ENCODE peak calls at places on chromosome 6, in ten cellular contexts. A is spleen, T is H1, H is IMR-90, Q is HepG2, E is body of pancreas, J is right lobe of liver, R is uterus, U is transverse colon, L is Peyer's patch. W is an unnamed sample. For H3K27me3, the result is how much of the 10 kb centered on the place peaks cover.

GRCh38 chr6:84791233-84791632 is 26.8 kb upstream of the TBX18 start:
- DNase-seq in L (no peak), J (no peak), T (no peak), H (no peak), U (no peak), E (no peak), R (no peak), A (no peak), Q (no peak), W (no peak)

GRCh38 chr6:35469711-35470662 is 1.8 kb downstream of the RPL10A start:
- DNase-seq in H (no peak), R (peak), E (peak), Q (peak), T (no peak), U (peak), L (no peak), J (no peak), A (no peak), W (no peak)

GRCh38 chr6:112923940-112924587 is 576.9 kb downstream of the RFPL4B start:
- DNase-seq in H (no peak), R (no peak), Q (no peak), T (no peak), L (no peak), E (no peak), A (no peak), J (no peak), U (no peak), W (no peak)

GRCh38 chr6:110738899-110739365 is 76.3 kb downstream of the CDK19 start:
- DNase-seq in H (no peak), J (peak), L (no peak), A (no peak), Q (peak), R (no peak), E (no peak), U (no peak), T (no peak), W (no peak)

GRCh38 chr6:142613981-142614380 is 312.2 kb downstream of the ADGRG6 start:
- DNase-seq in E (no peak), R (no peak), U (no peak), Q (no peak), T (no peak), A (no peak), L (no peak), H (peak), J (no peak), W (no peak)

GRCh38 chr6:44045672-44046015 is 81.6 kb downstream of the MRPL14 start:
- DNase-seq in R (no peak), A (no peak), L (no peak), T (no peak), J (peak), U (no peak), E (no peak), H (no peak), Q (no peak), W (peak)

GRCh38 chr6:135251964-135252429 is 70.9 kb downstream of the MYB start:
- DNase-seq in U (peak), E (no peak), Q (peak), T (no peak), A (no peak), H (peak), J (no peak), R (no peak), L (no peak), W (no peak)

GRCh38 chr6:106372838-106373501 is 12.5 kb downstream of the CRYBG1 start:
- DNase-seq in L (no peak), R (no peak), E (no peak), A (no peak), T (no peak), U (no peak), Q (no peak), J (no peak), H (no peak), W (no peak)

GRCh38 chr6:80316655-80317332 is 210.3 kb downstream of the BCKDHB start:
- DNase-seq in H (no peak), U (no peak), A (no peak), L (no peak), R (no peak), E (no peak), T (no peak), J (no peak), Q (no peak), W (no peak)

GRCh38 chr6:28208180-28208659 is 16.9 kb upstream of the ZSCAN9 start:
- DNase-seq in H (no peak), U (no peak), Q (no peak), A (no peak), E (no peak), R (no peak), T (peak), L (no peak), J (no peak), W (no peak)

GRCh38 chr6:140641412-140641811 is 1267.0 kb upstream of the CITED2 start:
- DNase-seq in U (no peak), Q (no peak), T (no peak), H (no peak), E (no peak), J (no peak), R (no peak), L (no peak), A (no peak), W (no peak)

GRCh38 chr6:1604347-1604990 is 5.2 kb upstream of the FOXC1 start:
- DNase-seq in L (peak), T (peak), J (no peak), A (peak), E (peak), U (peak), Q (peak), R (no peak), H (peak), W (peak)

GRCh38 chr6:170006524-170007467 is 255.4 kb downstream of the ERMARD start:
- DNase-seq in J (no peak), T (peak), H (no peak), Q (no peak), A (peak), E (no peak), L (no peak), R (no peak), U (no peak), W (peak)

GRCh38 chr6:13163161-13163944 is 165.0 kb downstream of the TBC1D7 start:
- DNase-seq in R (no peak), T (no peak), L (no peak), U (no peak), A (no peak), H (no peak), J (no peak), E (no peak), Q (no peak), W (no peak)

GRCh38 chr6:111625099-111625416 is 19.4 kb upstream of the TRAF3IP2 start:
- DNase-seq in R (peak), U (no peak), Q (no peak), E (no peak), J (no peak), H (no peak), L (no peak), A (no peak), T (no peak), W (no peak)

GRCh38 chr6:158061709-158062461 is 80.2 kb downstream of the SYNJ2 start:
- DNase-seq in L (no peak), Q (no peak), R (no peak), E (no peak), J (no peak), U (no peak), A (peak), H (no peak), T (no peak), W (no peak)

GRCh38 chr6:1984346-1984994 is 260.9 kb downstream of the GMDS start:
- DNase-seq in H (no peak), J (no peak), Q (no peak), U (no peak), E (no peak), L (no peak), T (no peak), R (no peak), A (no peak), W (no peak)

GRCh38 chr6:63573140-63573898 is 1.0 kb downstream of the LOC128125822 start:
- DNase-seq in Q (peak), R (peak), A (peak), L (peak), U (peak), E (peak), T (peak), J (peak), H (peak), W (peak)

GRCh38 chr6:63571382-63571882 is 848 bp upstream of the LOC128125822 start:
- DNase-seq in R (no peak), T (no peak), A (no peak), H (no peak), U (no peak), J (no peak), Q (no peak), L (no peak), E (no peak), W (no peak)

GRCh38 chr6:63573899-63574553 is 1.7 kb downstream of the LOC128125822 start:
- DNase-seq in Q (peak), T (no peak), H (peak), E (peak), U (peak), J (no peak), R (peak), A (no peak), L (no peak), W (no peak)

GRCh38 chr6:63571883-63572732 is at the start of the genes LOC128125822 and PTP4A1:
- DNase-seq in L (peak), U (peak), R (peak), Q (peak), A (peak), H (peak), T (peak), J (peak), E (peak), W (peak)

GRCh38 chr6:63572733-63573139 is 456 bp downstream of the LOC128125822 start:
- DNase-seq in L (no peak), R (no peak), A (no peak), E (no peak), J (no peak), H (no peak), T (peak), Q (no peak), U (no peak), W (no peak)
- TF ChIP-seq POLR2A in L (no peak), R (no peak), A (no peak), E (no peak), J (no peak), H (no peak), T (no peak), Q (peak), U (no peak), W (no peak)

GRCh38 chr6:54515013-54515412 is 206.8 kb downstream of the TINAG start:
- DNase-seq in A (no peak), Q (no peak), T (no peak), R (no peak), H (peak), U (no peak), L (no peak), J (no peak), E (no peak), W (no peak)
- TF ChIP-seq CTCF in A (no peak), Q (no peak), T (no peak), R (no peak), H (no peak), U (no peak), L (no peak), J (no peak), E (no peak), W (no peak)

GRCh38 chr6:16305246-16305725 is 66.9 kb downstream of the GMPR start:
- DNase-seq in U (peak), J (no peak), L (no peak), R (no peak), H (no peak), A (no peak), E (no peak), T (no peak), Q (peak), W (no peak)
- H3K27me3 ChIP-seq in U (under half), J (under half), L (under half), R (under half), H (under half), A (under half), E (under half), T (under half), Q (under half), W (under half)

GRCh38 chr6:11232968-11233626 is 629 bp upstream of the NEDD9 start:
- DNase-seq in Q (peak), E (peak), H (peak), J (no peak), R (no peak), L (no peak), T (peak), A (no peak), U (peak), W (no peak)

GRCh38 chr6:11231108-11231463 is 1.4 kb downstream of the NEDD9 start:
- DNase-seq in A (no peak), R (no peak), E (no peak), J (no peak), U (no peak), T (no peak), H (no peak), L (no peak), Q (no peak), W (no peak)

GRCh38 chr6:11233936-11234573 is 1.6 kb upstream of the NEDD9 start:
- DNase-seq in U (no peak), T (no peak), J (no peak), E (no peak), R (no peak), A (no peak), L (no peak), H (no peak), Q (no peak), W (no peak)

GRCh38 chr6:11231564-11232176 is 798 bp downstream of the NEDD9 start:
- DNase-seq in E (no peak), U (no peak), H (no peak), J (no peak), L (no peak), R (no peak), Q (no peak), T (no peak), A (no peak), W (no peak)

DNA sequence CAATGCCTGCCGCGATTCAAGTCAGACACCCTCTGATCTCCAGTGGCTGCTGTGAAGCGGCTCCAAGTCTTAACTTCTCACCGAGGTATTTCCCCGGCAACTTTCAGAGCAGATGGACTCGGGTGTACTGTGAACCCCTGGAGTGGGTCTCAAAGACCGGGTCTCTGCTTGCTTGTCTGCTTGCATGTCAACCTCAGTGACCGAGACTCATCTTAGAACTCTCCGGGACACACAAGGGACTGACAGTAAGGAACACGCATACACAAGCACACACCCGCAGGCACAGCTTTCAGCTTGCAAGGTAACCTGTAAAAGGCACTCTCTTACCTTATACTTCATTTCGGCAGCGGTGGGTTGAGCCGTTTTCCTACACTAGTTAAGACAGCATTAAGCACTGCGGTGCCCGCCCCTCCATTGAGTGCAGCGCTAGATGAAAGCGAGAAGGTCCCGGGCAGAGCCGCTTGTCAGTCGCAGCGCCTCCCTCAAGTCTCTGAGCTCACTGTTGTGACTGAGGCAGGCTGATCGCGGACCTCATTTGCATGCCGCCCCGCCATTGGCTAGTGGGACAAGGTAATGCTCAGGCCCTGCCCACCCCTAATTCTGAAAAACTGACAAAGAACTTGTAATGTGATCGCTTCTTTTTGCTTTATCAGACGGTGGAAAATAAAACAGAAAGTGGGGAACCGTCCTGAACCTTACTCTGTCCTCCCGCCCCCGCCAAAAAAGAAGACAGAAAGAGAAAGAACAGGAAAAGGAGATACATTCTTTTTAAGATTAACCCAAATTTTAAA is at the start of gene NEDD9:
- DNase-seq in R (peak), E (peak), H (peak), A (peak), Q (peak), U (peak), L (peak), T (peak), J (peak), W (peak)
- TF ChIP-seq POLR2A in R (peak), E (peak), H (peak), A (peak), Q (peak), U (peak), L (peak), T (peak), J (peak), W (peak)

GRCh38 chr6:29839917-29840316 is 12.3 kb downstream of the HLA-G start:
- DNase-seq in E (no peak), R (no peak), U (no peak), L (no peak), H (no peak), T (no peak), Q (no peak), J (no peak), A (no peak), W (no peak)

GRCh38 chr6:29829766-29830165 is 2.1 kb downstream of the HLA-G start:
- DNase-seq in Q (no peak), A (no peak), L (no peak), T (no peak), J (no peak), H (no peak), E (no peak), R (no peak), U (no peak), W (no peak)

GRCh38 chr6:29830409-29830808 is 2.8 kb downstream of the HLA-G start:
- DNase-seq in U (no peak), T (no peak), H (no peak), J (no peak), R (no peak), A (no peak), Q (no peak), E (no peak), L (no peak), W (no peak)

GRCh38 chr6:29831776-29832175 is 4.2 kb downstream of the HLA-G start:
- DNase-seq in Q (no peak), R (no peak), H (no peak), J (no peak), L (no peak), T (no peak), E (no peak), U (no peak), A (no peak), W (no peak)

GRCh38 chr6:29834564-29835436 is 7.2 kb downstream of the HLA-G start:
- DNase-seq in A (no peak), U (peak), E (peak), H (no peak), R (no peak), Q (no peak), J (no peak), T (peak), L (peak), W (no peak)
- TF ChIP-seq CTCF in A (peak), U (peak), E (peak), H (peak), R (peak), Q (peak), J (peak), T (peak), L (peak), W (peak)

DNA sequence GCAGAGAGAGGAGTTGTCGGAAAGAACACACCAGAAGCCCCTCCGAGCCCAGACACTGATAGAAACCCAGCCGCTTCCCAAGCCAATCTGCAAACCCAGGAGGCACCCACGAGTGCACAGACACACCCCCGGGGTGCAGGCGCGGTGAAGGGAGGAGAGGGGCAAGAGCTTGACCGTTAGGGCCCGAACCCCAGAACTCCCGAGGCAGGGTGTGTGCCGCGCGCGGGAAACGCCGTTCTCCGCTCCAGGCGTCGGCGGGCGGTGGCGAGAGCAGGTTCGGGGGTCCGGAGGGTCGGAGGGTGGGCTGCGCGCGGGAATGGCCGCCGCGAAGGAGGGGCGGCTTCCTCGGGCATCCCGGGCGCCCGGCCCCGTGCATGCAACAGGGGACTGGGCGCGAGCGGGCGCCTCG is 549 bp downstream of the ELOVL2 start:
- DNase-seq in Q (no peak), U (no peak), T (peak), J (peak), E (no peak), H (no peak), A (peak), R (no peak), L (no peak), W (no peak)
- H3K27me3 ChIP-seq in Q (under half), U (half or more), T (under half), J (under half), E (under half), H (under half), A (under half), R (under half), L (under half), W (half or more)

GRCh38 chr6:139133272-139133671 is 1.6 kb upstream of the HECA start:
- DNase-seq in J (no peak), R (peak), L (no peak), A (peak), E (peak), U (peak), H (no peak), Q (peak), T (no peak), W (no peak)

GRCh38 chr6:139133733-139134360 is 1.0 kb upstream of the HECA start:
- DNase-seq in H (no peak), T (no peak), Q (no peak), A (no peak), E (no peak), L (no peak), U (no peak), J (no peak), R (no peak), W (no peak)

GRCh38 chr6:139135578-139136545 is 982 bp downstream of the HECA start:
- DNase-seq in U (peak), T (peak), J (peak), Q (no peak), H (peak), E (peak), A (peak), R (peak), L (peak), W (peak)

GRCh38 chr6:139137716-139138115 is 2.8 kb downstream of the HECA start:
- DNase-seq in L (no peak), E (no peak), U (no peak), A (no peak), H (no peak), Q (no peak), T (no peak), R (no peak), J (no peak), W (no peak)

GRCh38 chr6:139134817-139135577 is at the start of gene HECA:
- DNase-seq in Q (peak), U (peak), A (peak), L (peak), R (peak), E (peak), T (peak), H (peak), J (peak), W (peak)
- TF ChIP-seq POLR2A in Q (no peak), U (peak), A (peak), L (peak), R (peak), E (peak), T (peak), H (peak), J (peak), W (no peak)

GRCh38 chr6:150685860-150686259 is 86.2 kb downstream of the PLEKHG1 start:
- DNase-seq in Q (peak), L (no peak), U (peak), A (peak), R (peak), H (peak), J (no peak), T (peak), E (no peak), W (no peak)
- TF ChIP-seq CTCF in Q (peak), L (peak), U (peak), A (peak), R (no peak), H (peak), J (peak), T (peak), E (no peak), W (no peak)

DNA sequence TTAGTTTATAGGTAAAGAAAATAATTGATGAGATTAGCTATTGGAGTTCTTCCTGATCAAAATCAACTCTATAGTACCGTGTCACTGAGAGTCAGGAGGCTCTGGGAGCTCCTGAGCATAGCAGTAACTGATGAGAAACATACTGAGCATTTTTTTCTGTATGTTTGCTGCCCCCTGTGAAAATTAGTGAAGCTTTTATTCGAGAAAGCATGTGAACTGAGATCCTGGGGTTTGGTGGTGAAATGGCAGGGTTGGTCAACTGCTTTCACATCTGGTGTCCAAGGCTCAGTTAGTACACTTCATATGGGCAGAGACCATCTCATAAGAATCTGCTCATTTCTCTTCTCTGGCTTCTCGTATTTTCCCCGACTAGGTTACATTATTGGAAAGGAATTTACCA is 4.1 kb upstream of the ABT1 start:
- DNase-seq in R (no peak), H (no peak), J (no peak), A (no peak), T (no peak), U (no peak), L (no peak), E (no peak), Q (peak), W (no peak)
- H3K27me3 ChIP-seq in R (under half), H (under half), J (under half), A (under half), T (under half), U (half or more), L (under half), E (under half), Q (under half), W (under half)